ENCODE peak calls at places on chromosome 12, in eight cellular contexts. W is heart right ventricle, Q is breast epithelium, L is HCT116, V is sigmoid colon, H is left ventricle myocardium inferior, I is transverse colon, A is body of pancreas. O is an unnamed sample. For H3K4me1 and H3K27me3, the result is how much of the 10 kb centered on the place peaks cover.

GRCh38 chr12:32891956-32892355 is 4.6 kb downstream of the PKP2 start:
- DNase-seq in W (no peak), Q (no peak), L (no peak), V (no peak), H (no peak), I (no peak), A (no peak), O (peak)

GRCh38 chr12:54988402-54989054 is 4.0 kb upstream of the TESPA1 start:
- DNase-seq in W (peak), Q (peak), L (no peak), V (peak), H (peak), I (peak), A (peak), O (no peak)

GRCh38 chr12:117036046-117036445 is 63.2 kb downstream of the TESC start:
- DNase-seq in W (peak), Q (no peak), L (no peak), V (peak), H (peak), I (no peak), A (no peak), O (no peak)

GRCh38 chr12:54051081-54051912 is 2.3 kb upstream of the HOXC4 start:
- DNase-seq in W (no peak), Q (no peak), L (no peak), V (no peak), H (no peak), I (no peak), A (no peak), O (no peak)

GRCh38 chr12:93387780-93388179 is 10.1 kb downstream of the NUDT4 start:
- DNase-seq in W (no peak), Q (no peak), L (no peak), V (no peak), H (no peak), I (no peak), A (no peak), O (no peak)

GRCh38 chr12:109582636-109583035 is 9.0 kb downstream of the MVK start:
- DNase-seq in W (peak), Q (no peak), L (no peak), V (no peak), H (peak), I (no peak), A (no peak), O (no peak)

GRCh38 chr12:862303-862911 is 87.1 kb downstream of the RAD52 start:
- DNase-seq in W (no peak), Q (no peak), L (no peak), V (no peak), H (no peak), I (no peak), A (no peak), O (no peak)

GRCh38 chr12:77992760-77993159 is 162.1 kb downstream of the NAV3 start:
- DNase-seq in W (no peak), Q (no peak), L (no peak), V (no peak), H (no peak), I (no peak), A (no peak), O (no peak)

GRCh38 chr12:94596596-94596995 is 53.8 kb downstream of the TMCC3 start:
- DNase-seq in W (no peak), Q (no peak), L (no peak), V (no peak), H (no peak), I (no peak), A (no peak), O (no peak)

GRCh38 chr12:58364389-58365086 is 423.2 kb downstream of the ATP23 start:
- DNase-seq in W (no peak), Q (no peak), L (peak), V (no peak), H (no peak), I (no peak), A (no peak), O (no peak)

GRCh38 chr12:1993341-1993740 is 10.9 kb downstream of the DCP1B start:
- DNase-seq in W (no peak), Q (no peak), L (peak), V (no peak), H (no peak), I (no peak), A (no peak), O (no peak)

GRCh38 chr12:24574538-24574937 is 374.4 kb downstream of the BCAT1 start:
- DNase-seq in W (no peak), Q (no peak), L (no peak), V (no peak), H (no peak), I (no peak), A (no peak), O (no peak)

DNA sequence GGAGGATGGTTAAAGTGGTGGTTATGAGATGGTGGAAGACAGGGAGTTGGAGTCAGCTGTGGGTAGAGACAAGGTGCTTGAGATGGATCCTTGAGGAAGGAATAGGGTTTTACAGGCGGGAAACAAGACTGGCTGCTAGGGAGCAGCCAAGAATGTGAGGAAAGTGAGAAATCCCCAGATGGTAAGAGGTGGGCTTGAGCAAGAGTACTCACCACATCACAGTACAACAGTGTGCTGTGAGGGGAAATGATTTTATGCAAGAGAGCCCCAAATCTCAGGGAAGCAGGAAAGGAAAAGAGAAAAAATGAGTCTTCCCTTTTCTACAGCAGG is 7.4 kb downstream of the ATN1 start:
- DNase-seq in W (no peak), Q (no peak), L (no peak), V (no peak), H (no peak), I (no peak), A (no peak), O (no peak)
- H3K4me1 ChIP-seq in W (half or more), Q (under half), L (under half), V (under half), H (half or more), I (under half), A (under half), O (under half)

GRCh38 chr12:48182659-48183058 is 785 bp upstream of the CCDC184 start:
- DNase-seq in W (no peak), Q (no peak), L (no peak), V (no peak), H (no peak), I (no peak), A (no peak), O (no peak)
- H3K27me3 ChIP-seq in W (half or more), Q (under half), L (under half), V (under half), H (half or more), I (half or more), A (under half), O (under half)

GRCh38 chr12:49341777-49342065 is 4.7 kb upstream of the C1QL4 start:
- DNase-seq in W (no peak), Q (no peak), L (no peak), V (no peak), H (no peak), I (no peak), A (no peak), O (no peak)
- H3K4me1 ChIP-seq in W (under half), Q (under half), L (under half), V (under half), H (half or more), I (under half), A (half or more), O (under half)

DNA sequence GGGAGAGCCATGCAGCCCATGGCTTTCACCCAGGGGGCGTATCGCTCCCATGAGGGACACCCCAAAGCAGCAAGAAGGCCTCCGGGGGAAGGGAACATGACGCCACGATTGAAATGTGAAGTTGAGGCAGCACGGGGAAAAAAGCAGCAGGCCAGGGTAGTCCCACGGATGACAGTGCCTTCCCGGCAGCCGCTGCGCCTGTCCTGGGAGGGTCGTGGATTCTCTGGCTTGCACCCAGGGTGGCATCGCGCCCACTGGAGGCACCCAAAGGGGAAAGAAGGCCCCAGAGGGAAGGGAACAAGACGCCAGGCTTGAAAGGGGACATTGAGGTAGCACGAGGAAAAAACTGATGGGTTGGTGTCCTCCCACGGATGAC is 161.6 kb upstream of the ALG10B start:
- DNase-seq in W (no peak), Q (no peak), L (no peak), V (no peak), H (no peak), I (no peak), A (no peak), O (no peak)
- H3K27me3 ChIP-seq in W (under half), Q (under half), L (under half), V (under half), H (under half), I (under half), A (under half), O (under half)

O was measured in HAP-1.